ENCODE peak calls at places on chromosomes 3 and 15, in eight cellular contexts. One of them, this sample, is unnamed.

GRCh38 chr3:194474675-194475074 is 12.1 kb downstream of the ATP13A3 start:
- DNase-seq in lower lobe of right lung: no peak
- DNase-seq in right atrium auricular region: no peak
- DNase-seq in mammary epithelial cell: no peak
- DNase-seq in hepatocyte: no peak
- DNase-seq in lung: no peak
- DNase-seq in psoas muscle: no peak
- DNase-seq in breast epithelium: no peak
- DNase-seq in this sample: no peak

GRCh38 chr3:58384381-58385090 is 49.1 kb downstream of the PDHB start:
- DNase-seq in lower lobe of right lung: no peak
- DNase-seq in right atrium auricular region: no peak
- DNase-seq in mammary epithelial cell: no peak
- DNase-seq in hepatocyte: no peak
- DNase-seq in lung: no peak
- DNase-seq in psoas muscle: no peak
- DNase-seq in breast epithelium: no peak
- DNase-seq in this sample: no peak

GRCh38 chr3:161475905-161476304 is 20.7 kb upstream of the OTOL1 start:
- DNase-seq in lower lobe of right lung: no peak
- DNase-seq in right atrium auricular region: no peak
- DNase-seq in mammary epithelial cell: peak; percentile 67
- DNase-seq in hepatocyte: peak; percentile 26
- DNase-seq in lung: no peak
- DNase-seq in psoas muscle: no peak
- DNase-seq in breast epithelium: no peak
- DNase-seq in this sample: peak; percentile 76

GRCh38 chr3:148075829-148076716 is 621.6 kb upstream of the AGTR1 start:
- DNase-seq in lower lobe of right lung: no peak
- DNase-seq in right atrium auricular region: no peak
- DNase-seq in mammary epithelial cell: peak; percentile 33
- DNase-seq in hepatocyte: peak; percentile 62
- DNase-seq in lung: no peak
- DNase-seq in psoas muscle: no peak
- DNase-seq in breast epithelium: no peak
- DNase-seq in this sample: peak; percentile 37

GRCh38 chr15:69573815-69574472 is 121.3 kb downstream of the RPLP1 start:
- DNase-seq in lower lobe of right lung: no peak
- DNase-seq in right atrium auricular region: no peak
- DNase-seq in mammary epithelial cell: no peak
- DNase-seq in hepatocyte: peak; percentile 40
- DNase-seq in lung: no peak
- DNase-seq in psoas muscle: no peak
- DNase-seq in breast epithelium: no peak
- DNase-seq in this sample: peak; percentile 20

GRCh38 chr3:13107661-13108060 is 34.4 kb upstream of the IQSEC1 start:
- DNase-seq in lower lobe of right lung: peak; percentile 42
- DNase-seq in right atrium auricular region: no peak
- DNase-seq in mammary epithelial cell: no peak
- DNase-seq in hepatocyte: no peak
- DNase-seq in lung: no peak
- DNase-seq in psoas muscle: peak; percentile 28
- DNase-seq in breast epithelium: no peak
- DNase-seq in this sample: no peak

GRCh38 chr3:33144433-33144832 is 30.6 kb downstream of the CRTAP start:
- DNase-seq in lower lobe of right lung: no peak
- DNase-seq in right atrium auricular region: no peak
- DNase-seq in mammary epithelial cell: no peak
- DNase-seq in hepatocyte: no peak
- DNase-seq in lung: no peak
- DNase-seq in psoas muscle: no peak
- DNase-seq in breast epithelium: no peak
- DNase-seq in this sample: no peak

GRCh38 chr3:51371943-51372557 is 13.0 kb upstream of the MANF start:
- DNase-seq in lower lobe of right lung: no peak
- DNase-seq in right atrium auricular region: no peak
- DNase-seq in mammary epithelial cell: peak; percentile 52
- DNase-seq in hepatocyte: peak; percentile 88
- DNase-seq in lung: peak; percentile 58
- DNase-seq in psoas muscle: no peak
- DNase-seq in breast epithelium: no peak
- DNase-seq in this sample: peak; percentile 63

GRCh38 chr15:38886315-38887163 is 321.9 kb upstream of the RASGRP1 start:
- DNase-seq in lower lobe of right lung: no peak
- DNase-seq in right atrium auricular region: no peak
- DNase-seq in mammary epithelial cell: peak; percentile 78
- DNase-seq in hepatocyte: peak; percentile 49
- DNase-seq in lung: no peak
- DNase-seq in psoas muscle: no peak
- DNase-seq in breast epithelium: no peak
- DNase-seq in this sample: peak; percentile 90

DNA sequence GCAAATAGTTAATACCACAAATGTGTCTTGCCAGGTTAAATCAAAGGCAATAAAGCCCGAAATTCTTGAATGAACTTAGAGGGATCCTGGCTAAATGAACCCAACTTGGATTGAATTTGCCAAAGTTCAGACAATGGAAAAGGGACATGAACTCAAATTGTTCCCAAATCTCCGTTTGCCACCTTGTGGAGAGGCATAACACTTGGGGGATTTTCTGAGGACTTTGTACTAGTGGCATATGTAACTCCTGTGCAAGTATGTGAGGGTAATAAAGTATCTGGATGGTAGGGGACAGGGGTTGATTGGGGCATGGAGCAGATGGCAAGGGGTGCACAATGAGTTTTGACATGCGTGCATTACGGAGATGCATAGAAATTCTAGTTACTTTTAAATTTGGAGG is 1.3 kb upstream of the TCAIM start:
- DNase-seq in lower lobe of right lung: no peak
- DNase-seq in right atrium auricular region: no peak
- DNase-seq in mammary epithelial cell: no peak
- DNase-seq in hepatocyte: peak; percentile 26
- DNase-seq in lung: no peak
- DNase-seq in psoas muscle: no peak
- DNase-seq in breast epithelium: no peak
- DNase-seq in this sample: no peak
- H3K4me3 ChIP-seq in lower lobe of right lung: peak overlapping the region; percentile 70
- H3K4me3 ChIP-seq in right atrium auricular region: peak overlapping the region; percentile 76
- H3K4me3 ChIP-seq in mammary epithelial cell: peak overlapping the region; percentile 95
- H3K4me3 ChIP-seq in hepatocyte: peak overlapping the region; percentile 81
- H3K4me3 ChIP-seq in lung: no peak overlapping the region
- H3K4me3 ChIP-seq in psoas muscle: peak overlapping the region; percentile 73
- H3K4me3 ChIP-seq in breast epithelium: peak overlapping the region; percentile 80
- H3K4me3 ChIP-seq in this sample: no peak overlapping the region

DNA sequence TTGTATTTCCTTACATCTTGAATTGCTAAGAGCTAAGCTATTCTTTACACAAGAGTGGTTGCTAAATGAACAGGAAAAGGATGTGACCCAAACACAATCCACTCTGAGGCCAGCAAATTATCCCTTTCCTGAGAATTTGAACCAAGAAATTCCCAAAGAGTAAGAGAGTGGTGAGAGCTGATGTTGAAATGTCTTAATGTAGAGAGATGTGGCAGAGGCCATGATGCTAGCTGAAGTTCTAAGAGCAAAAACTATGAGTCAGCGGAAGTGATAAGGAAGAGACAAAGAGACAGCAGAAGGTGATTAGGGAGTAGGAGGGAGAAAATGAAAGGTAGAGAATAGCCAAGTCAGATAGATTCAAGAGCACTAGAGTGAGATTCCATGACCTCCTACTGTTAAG is 131.1 kb downstream of the CD47 start:
- DNase-seq in lower lobe of right lung: no peak
- DNase-seq in right atrium auricular region: no peak
- DNase-seq in mammary epithelial cell: no peak
- DNase-seq in hepatocyte: no peak
- DNase-seq in lung: no peak
- DNase-seq in psoas muscle: no peak
- DNase-seq in breast epithelium: no peak
- DNase-seq in this sample: peak; percentile 63
- H3K27me3 ChIP-seq in lower lobe of right lung: no peaks in the 10 kb centered on the region
- H3K27me3 ChIP-seq in right atrium auricular region: no peaks in the 10 kb centered on the region
- H3K27me3 ChIP-seq in mammary epithelial cell: no peaks in the 10 kb centered on the region
- H3K27me3 ChIP-seq in hepatocyte: no peaks in the 10 kb centered on the region
- H3K27me3 ChIP-seq in lung: no peaks in the 10 kb centered on the region
- H3K27me3 ChIP-seq in psoas muscle: no peaks in the 10 kb centered on the region
- H3K27me3 ChIP-seq in breast epithelium: no peaks in the 10 kb centered on the region
- H3K27me3 ChIP-seq in this sample: no peaks in the 10 kb centered on the region

DNA sequence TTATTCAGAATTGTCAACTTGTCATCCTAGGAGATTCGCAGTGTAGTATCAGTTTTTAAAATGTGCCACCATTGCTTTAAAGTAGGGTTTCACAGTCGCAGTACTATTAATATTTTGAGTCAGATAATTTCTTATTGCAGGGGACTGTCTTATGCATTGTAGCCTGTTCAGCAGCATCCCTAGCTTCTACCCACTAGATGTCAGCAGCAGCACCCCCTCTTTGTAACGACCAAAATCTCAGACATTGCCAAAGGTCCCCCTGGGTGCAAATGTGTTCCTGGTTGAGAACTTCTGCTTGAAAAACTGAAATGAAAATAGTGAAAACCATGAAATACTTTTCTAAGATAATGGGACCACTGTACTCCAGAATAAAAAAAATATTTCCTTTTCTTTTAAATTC is 474.8 kb downstream of the CNTN3 start:
- DNase-seq in lower lobe of right lung: no peak
- DNase-seq in right atrium auricular region: no peak
- DNase-seq in mammary epithelial cell: no peak
- DNase-seq in hepatocyte: no peak
- DNase-seq in lung: no peak
- DNase-seq in psoas muscle: no peak
- DNase-seq in breast epithelium: no peak
- DNase-seq in this sample: no peak
- TF ChIP-seq CTCF in lower lobe of right lung: no peak
- TF ChIP-seq CTCF in right atrium auricular region: no peak
- TF ChIP-seq CTCF in mammary epithelial cell: peak; percentile 32
- TF ChIP-seq CTCF in hepatocyte: peak; percentile 30
- TF ChIP-seq CTCF in lung: no peak
- TF ChIP-seq CTCF in psoas muscle: no peak
- TF ChIP-seq CTCF in breast epithelium: no peak
- TF ChIP-seq CTCF in this sample: no peak

GRCh38 chr3:105354429-105354828 is 12.3 kb upstream of the ALCAM start:
- DNase-seq in lower lobe of right lung: no peak
- DNase-seq in right atrium auricular region: no peak
- DNase-seq in mammary epithelial cell: no peak
- DNase-seq in hepatocyte: no peak
- DNase-seq in lung: no peak
- DNase-seq in psoas muscle: no peak
- DNase-seq in breast epithelium: no peak
- DNase-seq in this sample: no peak
- H3K4me3 ChIP-seq in lower lobe of right lung: peak overlapping the region; percentile 41
- H3K4me3 ChIP-seq in right atrium auricular region: no peak overlapping the region
- H3K4me3 ChIP-seq in mammary epithelial cell: no peak overlapping the region
- H3K4me3 ChIP-seq in hepatocyte: no peak overlapping the region
- H3K4me3 ChIP-seq in lung: no peak overlapping the region
- H3K4me3 ChIP-seq in psoas muscle: peak overlapping the region; percentile 38
- H3K4me3 ChIP-seq in breast epithelium: no peak overlapping the region
- H3K4me3 ChIP-seq in this sample: no peak overlapping the region